ENCODE peak calls at places on chromosomes 12 and 14, in seven cellular contexts. One of them, this sample, is unnamed.

GRCh38 chr12:68964013-68964412 is 31.0 kb upstream of the CPM start:
- DNase-seq in esophagus squamous epithelium: no peak
- DNase-seq in fibroblast of mammary gland: no peak
- DNase-seq in WTC11: no peak
- DNase-seq in WERI-Rb-1: no peak
- DNase-seq in AG04450: no peak
- DNase-seq in H9: no peak
- DNase-seq in this sample: no peak

GRCh38 chr12:116892318-116892717 is 11.1 kb upstream of the HRK start:
- DNase-seq in esophagus squamous epithelium: no peak
- DNase-seq in fibroblast of mammary gland: peak
- DNase-seq in WTC11: no peak
- DNase-seq in WERI-Rb-1: no peak
- DNase-seq in AG04450: no peak
- DNase-seq in H9: no peak
- DNase-seq in this sample: no peak

GRCh38 chr12:115570271-115570777 is 707.2 kb downstream of the MED13L start:
- DNase-seq in esophagus squamous epithelium: no peak
- DNase-seq in fibroblast of mammary gland: peak
- DNase-seq in WTC11: no peak
- DNase-seq in WERI-Rb-1: peak
- DNase-seq in AG04450: peak
- DNase-seq in H9: no peak
- DNase-seq in this sample: no peak

GRCh38 chr12:117907108-117907689 is 61.6 kb downstream of the KSR2 start:
- DNase-seq in esophagus squamous epithelium: no peak
- DNase-seq in fibroblast of mammary gland: no peak
- DNase-seq in WTC11: peak
- DNase-seq in WERI-Rb-1: peak
- DNase-seq in AG04450: no peak
- DNase-seq in H9: peak
- DNase-seq in this sample: no peak

GRCh38 chr12:28172434-28173030 is 17.7 kb upstream of the CCDC91 start:
- DNase-seq in esophagus squamous epithelium: no peak
- DNase-seq in fibroblast of mammary gland: peak
- DNase-seq in WTC11: peak
- DNase-seq in WERI-Rb-1: peak
- DNase-seq in AG04450: peak
- DNase-seq in H9: peak
- DNase-seq in this sample: peak

GRCh38 chr14:20714593-20715250 is 26.2 kb downstream of the ANG start:
- DNase-seq in esophagus squamous epithelium: no peak
- DNase-seq in fibroblast of mammary gland: peak
- DNase-seq in WTC11: no peak
- DNase-seq in WERI-Rb-1: no peak
- DNase-seq in AG04450: peak
- DNase-seq in H9: no peak
- DNase-seq in this sample: peak

GRCh38 chr12:53048780-53049401 is 974 bp upstream of the TNS2 start:
- DNase-seq in esophagus squamous epithelium: no peak
- DNase-seq in fibroblast of mammary gland: peak
- DNase-seq in WTC11: peak
- DNase-seq in WERI-Rb-1: no peak
- DNase-seq in AG04450: no peak
- DNase-seq in H9: peak
- DNase-seq in this sample: no peak

GRCh38 chr12:121648458-121649028 is 20.9 kb downstream of the MORN3 start:
- DNase-seq in esophagus squamous epithelium: no peak
- DNase-seq in fibroblast of mammary gland: no peak
- DNase-seq in WTC11: no peak
- DNase-seq in WERI-Rb-1: no peak
- DNase-seq in AG04450: no peak
- DNase-seq in H9: no peak
- DNase-seq in this sample: no peak

GRCh38 chr12:112111931-112112330 is 3.3 kb upstream of the NAA25 start:
- DNase-seq in esophagus squamous epithelium: no peak
- DNase-seq in fibroblast of mammary gland: no peak
- DNase-seq in WTC11: no peak
- DNase-seq in WERI-Rb-1: no peak
- DNase-seq in AG04450: no peak
- DNase-seq in H9: no peak
- DNase-seq in this sample: peak

GRCh38 chr12:130904064-130904463 is 32.2 kb downstream of the RAN start:
- DNase-seq in esophagus squamous epithelium: no peak
- DNase-seq in fibroblast of mammary gland: no peak
- DNase-seq in WTC11: no peak
- DNase-seq in WERI-Rb-1: no peak
- DNase-seq in AG04450: no peak
- DNase-seq in H9: no peak
- DNase-seq in this sample: no peak

GRCh38 chr14:88825078-88825458 is 617 bp downstream of the TTC8 start:
- DNase-seq in esophagus squamous epithelium: no peak
- DNase-seq in fibroblast of mammary gland: peak
- DNase-seq in WTC11: no peak
- DNase-seq in WERI-Rb-1: no peak
- DNase-seq in AG04450: no peak
- DNase-seq in H9: no peak
- DNase-seq in this sample: no peak

GRCh38 chr12:89363084-89363483 is 10.8 kb upstream of the DUSP6 start:
- DNase-seq in esophagus squamous epithelium: no peak
- DNase-seq in fibroblast of mammary gland: no peak
- DNase-seq in WTC11: no peak
- DNase-seq in WERI-Rb-1: no peak
- DNase-seq in AG04450: no peak
- DNase-seq in H9: no peak
- DNase-seq in this sample: no peak

GRCh38 chr14:24057867-24058259 is 6.1 kb downstream of the CARMIL3 start:
- DNase-seq in esophagus squamous epithelium: no peak
- DNase-seq in fibroblast of mammary gland: no peak
- DNase-seq in WTC11: no peak
- DNase-seq in WERI-Rb-1: no peak
- DNase-seq in AG04450: no peak
- DNase-seq in H9: no peak
- DNase-seq in this sample: no peak

GRCh38 chr14:34843011-34843554 is 32.1 kb downstream of the BAZ1A start:
- DNase-seq in esophagus squamous epithelium: no peak
- DNase-seq in fibroblast of mammary gland: peak
- DNase-seq in WTC11: no peak
- DNase-seq in WERI-Rb-1: no peak
- DNase-seq in AG04450: peak
- DNase-seq in H9: no peak
- DNase-seq in this sample: no peak

GRCh38 chr12:51976376-51977160 is 25.1 kb downstream of the ACVR1B start:
- DNase-seq in esophagus squamous epithelium: no peak
- DNase-seq in fibroblast of mammary gland: peak
- DNase-seq in WTC11: no peak
- DNase-seq in WERI-Rb-1: no peak
- DNase-seq in AG04450: no peak
- DNase-seq in H9: no peak
- DNase-seq in this sample: peak

GRCh38 chr12:3035815-3036702 is 41.1 kb upstream of the TSPAN9 start:
- DNase-seq in esophagus squamous epithelium: no peak
- DNase-seq in fibroblast of mammary gland: peak
- DNase-seq in WTC11: no peak
- DNase-seq in WERI-Rb-1: no peak
- DNase-seq in AG04450: no peak
- DNase-seq in H9: no peak
- DNase-seq in this sample: no peak

GRCh38 chr12:21129352-21129751 is 1.6 kb upstream of the SLCO1B1 start:
- DNase-seq in esophagus squamous epithelium: no peak
- DNase-seq in fibroblast of mammary gland: no peak
- DNase-seq in WTC11: no peak
- DNase-seq in WERI-Rb-1: no peak
- DNase-seq in AG04450: no peak
- DNase-seq in H9: no peak
- DNase-seq in this sample: no peak

GRCh38 chr12:55682087-55682796 is 25.5 kb downstream of the ITGA7 start:
- DNase-seq in esophagus squamous epithelium: no peak
- DNase-seq in fibroblast of mammary gland: no peak
- DNase-seq in WTC11: no peak
- DNase-seq in WERI-Rb-1: no peak
- DNase-seq in AG04450: no peak
- DNase-seq in H9: no peak
- DNase-seq in this sample: peak

GRCh38 chr12:117874842-117875434 is 93.9 kb downstream of the KSR2 start:
- DNase-seq in esophagus squamous epithelium: no peak
- DNase-seq in fibroblast of mammary gland: peak
- DNase-seq in WTC11: peak
- DNase-seq in WERI-Rb-1: peak
- DNase-seq in AG04450: peak
- DNase-seq in H9: peak
- DNase-seq in this sample: peak

GRCh38 chr12:132838464-132839080 is 9.9 kb upstream of the GOLGA3 start:
- DNase-seq in esophagus squamous epithelium: no peak
- DNase-seq in fibroblast of mammary gland: no peak
- DNase-seq in WTC11: no peak
- DNase-seq in WERI-Rb-1: no peak
- DNase-seq in AG04450: no peak
- DNase-seq in H9: no peak
- DNase-seq in this sample: no peak

GRCh38 chr14:58275527-58276190 is 22.7 kb upstream of the ARID4A start:
- DNase-seq in esophagus squamous epithelium: no peak
- DNase-seq in fibroblast of mammary gland: peak
- DNase-seq in WTC11: no peak
- DNase-seq in WERI-Rb-1: no peak
- DNase-seq in AG04450: no peak
- DNase-seq in H9: no peak
- DNase-seq in this sample: no peak

GRCh38 chr14:72740504-72740961 is 153.4 kb downstream of the DPF3 start:
- DNase-seq in esophagus squamous epithelium: no peak
- DNase-seq in fibroblast of mammary gland: no peak
- DNase-seq in WTC11: no peak
- DNase-seq in WERI-Rb-1: no peak
- DNase-seq in AG04450: no peak
- DNase-seq in H9: no peak
- DNase-seq in this sample: no peak

GRCh38 chr12:74689071-74689655 is 151.5 kb downstream of the ATXN7L3B start:
- DNase-seq in esophagus squamous epithelium: no peak
- DNase-seq in fibroblast of mammary gland: peak
- DNase-seq in WTC11: no peak
- DNase-seq in WERI-Rb-1: no peak
- DNase-seq in AG04450: peak
- DNase-seq in H9: no peak
- DNase-seq in this sample: no peak

DNA sequence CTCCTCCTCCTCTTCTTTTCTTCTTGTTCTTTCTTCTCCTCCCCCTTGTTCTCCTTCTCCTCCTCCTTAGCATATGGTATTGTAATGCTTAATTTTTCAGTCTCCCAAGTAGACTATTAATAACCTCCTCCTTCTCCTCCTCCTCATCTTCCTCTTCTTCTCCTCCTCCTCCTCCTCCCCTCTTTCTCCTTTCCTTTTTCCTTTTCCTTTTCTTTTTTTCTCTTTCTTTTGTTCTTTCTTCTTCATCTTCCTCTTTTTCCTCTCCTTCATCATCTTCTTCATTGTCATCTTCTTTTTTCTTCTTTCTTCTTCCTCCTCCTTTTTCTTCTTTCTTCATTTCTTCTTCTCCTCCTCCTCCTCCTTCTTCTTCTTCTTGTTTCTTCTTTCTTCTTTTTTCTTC is 251.6 kb upstream of the ARHGAP5 start:
- DNase-seq in esophagus squamous epithelium: no peak
- DNase-seq in fibroblast of mammary gland: no peak
- DNase-seq in WTC11: no peak
- DNase-seq in WERI-Rb-1: no peak
- DNase-seq in AG04450: no peak
- DNase-seq in H9: no peak
- DNase-seq in this sample: no peak
- TF ChIP-seq CTCF in esophagus squamous epithelium: no peak
- TF ChIP-seq CTCF in fibroblast of mammary gland: no peak
- TF ChIP-seq CTCF in WTC11: no peak
- TF ChIP-seq CTCF in WERI-Rb-1: no peak
- TF ChIP-seq CTCF in AG04450: no peak
- TF ChIP-seq CTCF in H9: no peak
- TF ChIP-seq CTCF in this sample: no peak

DNA sequence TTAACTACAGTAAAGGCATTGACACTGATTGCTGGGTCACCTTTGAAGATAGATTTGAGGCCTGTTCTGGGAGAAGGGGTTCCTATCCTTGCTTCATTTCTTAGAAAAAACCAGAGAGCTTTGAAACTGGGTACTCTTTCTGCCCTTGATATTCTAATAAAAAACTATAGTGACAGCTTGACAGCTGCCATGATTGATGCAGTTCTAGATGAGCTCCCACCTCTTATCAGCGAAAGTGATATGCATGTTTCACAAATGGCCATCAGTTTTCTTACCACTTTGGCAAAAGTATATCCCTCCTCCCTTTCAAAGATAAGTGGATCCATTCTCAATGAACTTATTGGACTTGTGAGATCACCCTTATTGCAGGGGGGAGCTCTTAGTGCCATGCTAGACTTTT is 36.4 kb downstream of the CAND1 start:
- DNase-seq in esophagus squamous epithelium: no peak
- DNase-seq in fibroblast of mammary gland: no peak
- DNase-seq in WTC11: no peak
- DNase-seq in WERI-Rb-1: no peak
- DNase-seq in AG04450: no peak
- DNase-seq in H9: no peak
- DNase-seq in this sample: no peak
- TF ChIP-seq CTCF in esophagus squamous epithelium: no peak
- TF ChIP-seq CTCF in fibroblast of mammary gland: no peak
- TF ChIP-seq CTCF in WTC11: no peak
- TF ChIP-seq CTCF in WERI-Rb-1: no peak
- TF ChIP-seq CTCF in AG04450: no peak
- TF ChIP-seq CTCF in H9: no peak
- TF ChIP-seq CTCF in this sample: no peak

GRCh38 chr14:102784892-102785597 is 7.8 kb downstream of the TRAF3 start:
- DNase-seq in esophagus squamous epithelium: no peak
- DNase-seq in fibroblast of mammary gland: peak
- DNase-seq in WTC11: no peak
- DNase-seq in WERI-Rb-1: no peak
- DNase-seq in AG04450: no peak
- DNase-seq in H9: no peak
- DNase-seq in this sample: no peak

GRCh38 chr14:102781063-102781462 is 3.8 kb downstream of the TRAF3 start:
- DNase-seq in esophagus squamous epithelium: no peak
- DNase-seq in fibroblast of mammary gland: no peak
- DNase-seq in WTC11: no peak
- DNase-seq in WERI-Rb-1: no peak
- DNase-seq in AG04450: no peak
- DNase-seq in H9: no peak
- DNase-seq in this sample: no peak

GRCh38 chr14:102779574-102780315 is 2.5 kb downstream of the TRAF3 start:
- DNase-seq in esophagus squamous epithelium: no peak
- DNase-seq in fibroblast of mammary gland: peak
- DNase-seq in WTC11: no peak
- DNase-seq in WERI-Rb-1: no peak
- DNase-seq in AG04450: no peak
- DNase-seq in H9: no peak
- DNase-seq in this sample: no peak

GRCh38 chr14:102785598-102785963 is 8.3 kb downstream of the TRAF3 start:
- DNase-seq in esophagus squamous epithelium: no peak
- DNase-seq in fibroblast of mammary gland: no peak
- DNase-seq in WTC11: no peak
- DNase-seq in WERI-Rb-1: no peak
- DNase-seq in AG04450: no peak
- DNase-seq in H9: no peak
- DNase-seq in this sample: no peak

GRCh38 chr14:102782974-102783373 is 5.7 kb downstream of the TRAF3 start:
- DNase-seq in esophagus squamous epithelium: no peak
- DNase-seq in fibroblast of mammary gland: no peak
- DNase-seq in WTC11: no peak
- DNase-seq in WERI-Rb-1: no peak
- DNase-seq in AG04450: no peak
- DNase-seq in H9: no peak
- DNase-seq in this sample: no peak
- TF ChIP-seq CTCF in esophagus squamous epithelium: no peak
- TF ChIP-seq CTCF in fibroblast of mammary gland: no peak
- TF ChIP-seq CTCF in WTC11: no peak
- TF ChIP-seq CTCF in WERI-Rb-1: no peak
- TF ChIP-seq CTCF in AG04450: no peak
- TF ChIP-seq CTCF in H9: no peak
- TF ChIP-seq CTCF in this sample: no peak

GRCh38 chr14:104135904-104136471 is 2.4 kb upstream of the KIF26A start:
- DNase-seq in esophagus squamous epithelium: no peak
- DNase-seq in fibroblast of mammary gland: no peak
- DNase-seq in WTC11: peak
- DNase-seq in WERI-Rb-1: peak
- DNase-seq in AG04450: no peak
- DNase-seq in H9: no peak
- DNase-seq in this sample: no peak
- TF ChIP-seq CTCF in esophagus squamous epithelium: no peak
- TF ChIP-seq CTCF in fibroblast of mammary gland: no peak
- TF ChIP-seq CTCF in WTC11: no peak
- TF ChIP-seq CTCF in WERI-Rb-1: peak
- TF ChIP-seq CTCF in AG04450: no peak
- TF ChIP-seq CTCF in H9: peak
- TF ChIP-seq CTCF in this sample: no peak